ENCODE peak calls at places on chromosomes 16 and 17, in five cellular contexts. One of them, this sample, is unnamed.

GRCh38 chr17:35893751-35894150 is 13.6 kb upstream of the CCL5 start:
- DNase-seq in activated CD8-positive, alpha-beta memory T cell treated with anti-CD3 and anti-CD28 coated beads, Interleukin-2, amount 10 ng/mL, durations not matched to agents 7 days and 5 days: no peak
- DNase-seq in fibroblast of villous mesenchyme: no peak
- DNase-seq in H7: no peak
- DNase-seq in GM10248: no peak
- DNase-seq in this sample: no peak

GRCh38 chr16:51149721-51150158 is 1.3 kb downstream of the SALL1 start:
- DNase-seq in GM10248: no peak
- DNase-seq in activated CD8-positive, alpha-beta memory T cell treated with anti-CD3 and anti-CD28 coated beads, Interleukin-2, amount 10 ng/mL, durations not matched to agents 7 days and 5 days: no peak
- DNase-seq in H7: peak
- DNase-seq in fibroblast of villous mesenchyme: no peak
- DNase-seq in this sample: no peak

GRCh38 chr17:13510062-13510461 is 91.7 kb downstream of the HS3ST3A1 start:
- DNase-seq in GM10248: no peak
- DNase-seq in H7: peak
- DNase-seq in activated CD8-positive, alpha-beta memory T cell treated with anti-CD3 and anti-CD28 coated beads, Interleukin-2, amount 10 ng/mL, durations not matched to agents 7 days and 5 days: no peak
- DNase-seq in fibroblast of villous mesenchyme: peak
- DNase-seq in this sample: no peak

GRCh38 chr17:28551421-28552186 is 820 bp downstream of the UNC119 start:
- DNase-seq in H7: no peak
- DNase-seq in GM10248: peak
- DNase-seq in activated CD8-positive, alpha-beta memory T cell treated with anti-CD3 and anti-CD28 coated beads, Interleukin-2, amount 10 ng/mL, durations not matched to agents 7 days and 5 days: no peak
- DNase-seq in fibroblast of villous mesenchyme: peak
- DNase-seq in this sample: no peak

GRCh38 chr17:28865946-28866752 is 11.3 kb downstream of the ERAL1 start:
- DNase-seq in fibroblast of villous mesenchyme: no peak
- DNase-seq in H7: no peak
- DNase-seq in activated CD8-positive, alpha-beta memory T cell treated with anti-CD3 and anti-CD28 coated beads, Interleukin-2, amount 10 ng/mL, durations not matched to agents 7 days and 5 days: no peak
- DNase-seq in GM10248: peak
- DNase-seq in this sample: peak

GRCh38 chr17:18033442-18034099 is 5.4 kb downstream of the ATPAF2 start:
- DNase-seq in GM10248: peak
- DNase-seq in fibroblast of villous mesenchyme: peak
- DNase-seq in H7: peak
- DNase-seq in activated CD8-positive, alpha-beta memory T cell treated with anti-CD3 and anti-CD28 coated beads, Interleukin-2, amount 10 ng/mL, durations not matched to agents 7 days and 5 days: peak
- DNase-seq in this sample: peak

GRCh38 chr17:30995347-30995746 is 24.5 kb downstream of the RNF135 start:
- DNase-seq in activated CD8-positive, alpha-beta memory T cell treated with anti-CD3 and anti-CD28 coated beads, Interleukin-2, amount 10 ng/mL, durations not matched to agents 7 days and 5 days: no peak
- DNase-seq in H7: no peak
- DNase-seq in fibroblast of villous mesenchyme: no peak
- DNase-seq in GM10248: no peak
- DNase-seq in this sample: no peak

GRCh38 chr17:48559609-48560451 is 14.9 kb upstream of the HOXB2 start:
- DNase-seq in activated CD8-positive, alpha-beta memory T cell treated with anti-CD3 and anti-CD28 coated beads, Interleukin-2, amount 10 ng/mL, durations not matched to agents 7 days and 5 days: no peak
- DNase-seq in fibroblast of villous mesenchyme: no peak
- DNase-seq in GM10248: no peak
- DNase-seq in H7: peak
- DNase-seq in this sample: no peak

GRCh38 chr17:77821114-77821513 is 137.4 kb upstream of the TNRC6C start:
- DNase-seq in GM10248: no peak
- DNase-seq in fibroblast of villous mesenchyme: no peak
- DNase-seq in H7: peak
- DNase-seq in activated CD8-positive, alpha-beta memory T cell treated with anti-CD3 and anti-CD28 coated beads, Interleukin-2, amount 10 ng/mL, durations not matched to agents 7 days and 5 days: peak
- DNase-seq in this sample: no peak

GRCh38 chr17:78329263-78330059 is 30.4 kb downstream of the SOCS3 start:
- DNase-seq in GM10248: no peak
- DNase-seq in activated CD8-positive, alpha-beta memory T cell treated with anti-CD3 and anti-CD28 coated beads, Interleukin-2, amount 10 ng/mL, durations not matched to agents 7 days and 5 days: peak
- DNase-seq in fibroblast of villous mesenchyme: peak
- DNase-seq in H7: no peak
- DNase-seq in this sample: no peak

GRCh38 chr16:69187891-69188451 is 1.0 kb downstream of the SNTB2 start:
- DNase-seq in H7: peak
- DNase-seq in GM10248: no peak
- DNase-seq in fibroblast of villous mesenchyme: peak
- DNase-seq in activated CD8-positive, alpha-beta memory T cell treated with anti-CD3 and anti-CD28 coated beads, Interleukin-2, amount 10 ng/mL, durations not matched to agents 7 days and 5 days: peak
- DNase-seq in this sample: peak

GRCh38 chr17:70159980-70160379 is 9.4 kb upstream of the KCNJ2 start:
- DNase-seq in activated CD8-positive, alpha-beta memory T cell treated with anti-CD3 and anti-CD28 coated beads, Interleukin-2, amount 10 ng/mL, durations not matched to agents 7 days and 5 days: no peak
- DNase-seq in GM10248: no peak
- DNase-seq in fibroblast of villous mesenchyme: no peak
- DNase-seq in H7: no peak
- DNase-seq in this sample: no peak

GRCh38 chr17:51764387-51764971 is 394.0 kb downstream of the CA10 start:
- DNase-seq in activated CD8-positive, alpha-beta memory T cell treated with anti-CD3 and anti-CD28 coated beads, Interleukin-2, amount 10 ng/mL, durations not matched to agents 7 days and 5 days: peak
- DNase-seq in H7: peak
- DNase-seq in fibroblast of villous mesenchyme: peak
- DNase-seq in GM10248: peak
- DNase-seq in this sample: peak

GRCh38 chr17:65554568-65555223 is 6.8 kb downstream of the AXIN2 start:
- DNase-seq in activated CD8-positive, alpha-beta memory T cell treated with anti-CD3 and anti-CD28 coated beads, Interleukin-2, amount 10 ng/mL, durations not matched to agents 7 days and 5 days: no peak
- DNase-seq in H7: peak
- DNase-seq in GM10248: no peak
- DNase-seq in fibroblast of villous mesenchyme: peak
- DNase-seq in this sample: no peak

GRCh38 chr17:69858460-69858859 is 216.6 kb upstream of the KCNJ16 start:
- DNase-seq in fibroblast of villous mesenchyme: peak
- DNase-seq in GM10248: no peak
- DNase-seq in activated CD8-positive, alpha-beta memory T cell treated with anti-CD3 and anti-CD28 coated beads, Interleukin-2, amount 10 ng/mL, durations not matched to agents 7 days and 5 days: no peak
- DNase-seq in H7: no peak
- DNase-seq in this sample: no peak

GRCh38 chr17:33667052-33667509 is 374.0 kb upstream of the ASIC2 start:
- DNase-seq in H7: no peak
- DNase-seq in fibroblast of villous mesenchyme: no peak
- DNase-seq in activated CD8-positive, alpha-beta memory T cell treated with anti-CD3 and anti-CD28 coated beads, Interleukin-2, amount 10 ng/mL, durations not matched to agents 7 days and 5 days: peak
- DNase-seq in GM10248: no peak
- DNase-seq in this sample: no peak

GRCh38 chr16:28531777-28532744 is 6.7 kb downstream of the NUPR1 start:
- DNase-seq in GM10248: no peak
- DNase-seq in activated CD8-positive, alpha-beta memory T cell treated with anti-CD3 and anti-CD28 coated beads, Interleukin-2, amount 10 ng/mL, durations not matched to agents 7 days and 5 days: no peak
- DNase-seq in H7: peak
- DNase-seq in fibroblast of villous mesenchyme: peak
- DNase-seq in this sample: no peak

GRCh38 chr16:89822188-89823086 is 5.8 kb upstream of the SPIRE2 start:
- DNase-seq in activated CD8-positive, alpha-beta memory T cell treated with anti-CD3 and anti-CD28 coated beads, Interleukin-2, amount 10 ng/mL, durations not matched to agents 7 days and 5 days: no peak
- DNase-seq in fibroblast of villous mesenchyme: no peak
- DNase-seq in GM10248: no peak
- DNase-seq in H7: no peak
- DNase-seq in this sample: no peak

GRCh38 chr17:81959362-81960129 is 1.4 kb downstream of the NOTUM start:
- DNase-seq in GM10248: peak
- DNase-seq in fibroblast of villous mesenchyme: peak
- DNase-seq in activated CD8-positive, alpha-beta memory T cell treated with anti-CD3 and anti-CD28 coated beads, Interleukin-2, amount 10 ng/mL, durations not matched to agents 7 days and 5 days: peak
- DNase-seq in H7: peak
- DNase-seq in this sample: peak

GRCh38 chr17:77279448-77280303 is 138.9 kb downstream of the SEC14L1 start:
- DNase-seq in fibroblast of villous mesenchyme: peak
- DNase-seq in activated CD8-positive, alpha-beta memory T cell treated with anti-CD3 and anti-CD28 coated beads, Interleukin-2, amount 10 ng/mL, durations not matched to agents 7 days and 5 days: no peak
- DNase-seq in H7: peak
- DNase-seq in GM10248: no peak
- DNase-seq in this sample: no peak

GRCh38 chr17:77354420-77354720 is 213.6 kb downstream of the SEC14L1 start:
- DNase-seq in GM10248: peak
- DNase-seq in H7: no peak
- DNase-seq in activated CD8-positive, alpha-beta memory T cell treated with anti-CD3 and anti-CD28 coated beads, Interleukin-2, amount 10 ng/mL, durations not matched to agents 7 days and 5 days: no peak
- DNase-seq in fibroblast of villous mesenchyme: no peak
- DNase-seq in this sample: no peak

GRCh38 chr17:72715906-72716572 is 376.4 kb downstream of the SLC39A11 start:
- DNase-seq in activated CD8-positive, alpha-beta memory T cell treated with anti-CD3 and anti-CD28 coated beads, Interleukin-2, amount 10 ng/mL, durations not matched to agents 7 days and 5 days: no peak
- DNase-seq in GM10248: no peak
- DNase-seq in H7: no peak
- DNase-seq in fibroblast of villous mesenchyme: peak
- DNase-seq in this sample: no peak

GRCh38 chr17:78716814-78717393 is 65.2 kb downstream of the CYTH1 start:
- DNase-seq in activated CD8-positive, alpha-beta memory T cell treated with anti-CD3 and anti-CD28 coated beads, Interleukin-2, amount 10 ng/mL, durations not matched to agents 7 days and 5 days: no peak
- DNase-seq in fibroblast of villous mesenchyme: peak
- DNase-seq in GM10248: no peak
- DNase-seq in H7: peak
- DNase-seq in this sample: no peak

GRCh38 chr16:12752159-12752558 is 51.5 kb downstream of the CPPED1 start:
- DNase-seq in activated CD8-positive, alpha-beta memory T cell treated with anti-CD3 and anti-CD28 coated beads, Interleukin-2, amount 10 ng/mL, durations not matched to agents 7 days and 5 days: no peak
- DNase-seq in fibroblast of villous mesenchyme: no peak
- DNase-seq in GM10248: no peak
- DNase-seq in H7: no peak
- DNase-seq in this sample: no peak

This sample was measured in B cell.